ENCODE peak calls at places on chromosomes 7 and 10, in nine cellular contexts. F is HCT116; P is activated CD8-positive, alpha-beta memory T cell treated with anti-CD3 and anti-CD28 coated beads, Interleukin-2, amount 10 ng/mL, durations not matched to agents 7 days and 5 days; T is cortex of kidney; X is Kasumi-1; M is mucosa of descending colon; N is T follicular helper cell; R is myocyte; G is AG08396. Z is an unnamed sample.

GRCh38 chr10:83585686-83586085 is 553.6 kb upstream of the GHITM start:
- DNase-seq in N (no peak), R (no peak), M (no peak), X (no peak), T (no peak), P (no peak), F (no peak), G (no peak), Z (no peak)

GRCh38 chr10:76444034-76444800 is 1012.8 kb downstream of the LRMDA start:
- DNase-seq in F (no peak), R (no peak), G (no peak), P (no peak), N (no peak), X (no peak), M (no peak), T (no peak), Z (no peak)

GRCh38 chr10:60235001-60235400 is 154.7 kb downstream of the ANK3 start:
- DNase-seq in F (no peak), M (no peak), G (no peak), T (no peak), X (no peak), P (no peak), R (peak; percentile 16), N (no peak), Z (no peak)

GRCh38 chr10:102802920-102803534 is 34.2 kb downstream of the CYP17A1 start:
- DNase-seq in R (peak; percentile 63), M (peak; percentile 65), G (peak; percentile 67), T (no peak), X (no peak), N (no peak), P (no peak), F (no peak), Z (no peak)

GRCh38 chr10:132975976-132976682 is 33.8 kb upstream of the CFAP46 start:
- DNase-seq in T (no peak), F (no peak), N (no peak), R (no peak), X (no peak), P (no peak), G (no peak), M (peak; percentile 14), Z (no peak)

GRCh38 chr7:7761340-7761973 is 43.0 kb upstream of the RPA3 start:
- DNase-seq in P (no peak), X (peak; percentile 39), G (peak; percentile 9), T (no peak), R (peak; percentile 84), N (no peak), M (no peak), F (peak; percentile 26), Z (no peak)

GRCh38 chr7:158705234-158705890 is 758 bp upstream of the NCAPG2 start:
- DNase-seq in M (no peak), P (no peak), G (no peak), X (peak; percentile 19), N (no peak), F (no peak), R (peak; percentile 37), T (no peak), Z (no peak)

GRCh38 chr10:46106410-46107255 is 60.6 kb upstream of the MSMB start:
- DNase-seq in T (no peak), R (peak; percentile 30), F (peak; percentile 21), G (peak; percentile 69), X (peak; percentile 54), N (no peak), P (peak; percentile 65), M (peak; percentile 67), Z (no peak)

GRCh38 chr10:35211390-35211789 is 84.7 kb downstream of the CREM start:
- DNase-seq in G (no peak), X (no peak), R (no peak), T (no peak), M (no peak), P (no peak), F (no peak), N (no peak), Z (no peak)

GRCh38 chr7:47625861-47626444 is 44.0 kb upstream of the TNS3 start:
- DNase-seq in R (no peak), N (no peak), G (no peak), M (no peak), P (no peak), F (no peak), X (no peak), T (no peak), Z (no peak)

GRCh38 chr7:80097756-80098155 is 36.9 kb upstream of the GNAI1 start:
- DNase-seq in N (no peak), F (no peak), P (no peak), T (no peak), X (no peak), M (no peak), R (no peak), G (no peak), Z (no peak)

GRCh38 chr7:44283381-44284211 is 41.8 kb downstream of the CAMK2B start:
- DNase-seq in T (no peak), M (peak; percentile 20), G (no peak), P (peak; percentile 33), R (peak; percentile 54), X (no peak), F (no peak), N (no peak), Z (no peak)

Z was measured in GM12891.